ENCODE peak calls at places on chromosome 13, in four cellular contexts. Z, P, T and E are unnamed samples.

GRCh38 chr13:113586661-113587479 is 2.3 kb downstream of the TFDP1 start:
- DNase-seq in P (no peak), T (peak), Z (no peak), E (no peak)

GRCh38 chr13:28754698-28755545 is 36.2 kb upstream of the SLC46A3 start:
- DNase-seq in P (no peak), T (peak), Z (peak), E (peak)

GRCh38 chr13:95805921-95806320 is 129.0 kb downstream of the DNAJC3 start:
- DNase-seq in T (no peak), Z (no peak), P (no peak), E (no peak)

GRCh38 chr13:42946927-42947326 is 45.1 kb downstream of the EPSTI1 start:
- DNase-seq in T (no peak), Z (peak), P (no peak), E (no peak)

GRCh38 chr13:107873908-107874307 is 341.4 kb downstream of the LIG4 start:
- DNase-seq in T (no peak), P (no peak), Z (no peak), E (no peak)

GRCh38 chr13:33940898-33941297 is 122.9 kb downstream of the RFC3 start:
- DNase-seq in P (peak), Z (peak), T (no peak), E (peak)

GRCh38 chr13:109644956-109645355 is 141.4 kb downstream of the IRS2 start:
- DNase-seq in T (no peak), P (no peak), Z (no peak), E (no peak)

GRCh38 chr13:96104516-96104915 is 14.6 kb downstream of the HS6ST3 start:
- DNase-seq in Z (no peak), T (no peak), P (no peak), E (no peak)

GRCh38 chr13:112690242-112690943 is 555 bp downstream of the ATP11A start:
- DNase-seq in T (no peak), Z (peak), P (no peak), E (peak)

GRCh38 chr13:26037302-26037701 is 14.5 kb downstream of the SHISA2 start:
- DNase-seq in T (peak), Z (no peak), P (peak), E (no peak)

GRCh38 chr13:47287291-47287751 is 390.5 kb upstream of the HTR2A start:
- DNase-seq in Z (peak), T (no peak), P (no peak), E (no peak)

GRCh38 chr13:48562296-48563066 is 29.6 kb upstream of the RCBTB2 start:
- DNase-seq in T (no peak), P (no peak), Z (no peak), E (no peak)

GRCh38 chr13:69565334-69565733 is 542.3 kb upstream of the ATXN8OS start:
- DNase-seq in Z (no peak), P (no peak), T (no peak), E (peak)

GRCh38 chr13:110555601-110556223 is 5.8 kb downstream of the RAB20 start:
- DNase-seq in T (no peak), P (no peak), Z (no peak), E (no peak)

GRCh38 chr13:107743100-107743499 is 472.2 kb downstream of the LIG4 start:
- DNase-seq in T (no peak), Z (peak), P (no peak), E (peak)

GRCh38 chr13:89784161-89784809 is 1563.2 kb upstream of the MIR17HG start:
- DNase-seq in P (no peak), T (no peak), Z (no peak), E (no peak)

GRCh38 chr13:34933349-34933748 is 8.7 kb upstream of the NBEA start:
- DNase-seq in Z (no peak), P (no peak), T (no peak), E (no peak)

GRCh38 chr13:27131202-27131623 is 40.4 kb downstream of the USP12 start:
- DNase-seq in P (no peak), Z (peak), T (no peak), E (no peak)

GRCh38 chr13:26485288-26485687 is 72.2 kb upstream of the WASF3 start:
- DNase-seq in Z (no peak), P (no peak), T (no peak), E (no peak)

GRCh38 chr13:76418404-76418803 is 467.8 kb downstream of the KCTD12 start:
- DNase-seq in T (no peak), Z (no peak), P (no peak), E (no peak)

GRCh38 chr13:107553838-107554237 is 661.5 kb downstream of the LIG4 start:
- DNase-seq in T (no peak), Z (peak), P (no peak), E (peak)

GRCh38 chr13:100280681-100281080 is 191.8 kb downstream of the PCCA start:
- DNase-seq in P (no peak), Z (peak), T (no peak), E (peak)

GRCh38 chr13:85266331-85266730 is 532.9 kb downstream of the SLITRK6 start:
- DNase-seq in P (no peak), Z (no peak), T (no peak), E (no peak)

GRCh38 chr13:66994097-66994496 is 236.0 kb downstream of the PCDH9 start:
- DNase-seq in T (peak), P (peak), Z (peak), E (peak)

GRCh38 chr13:32232263-32232662 is 82.9 kb downstream of the ZAR1L start:
- DNase-seq in T (no peak), P (no peak), Z (no peak), E (no peak)

DNA sequence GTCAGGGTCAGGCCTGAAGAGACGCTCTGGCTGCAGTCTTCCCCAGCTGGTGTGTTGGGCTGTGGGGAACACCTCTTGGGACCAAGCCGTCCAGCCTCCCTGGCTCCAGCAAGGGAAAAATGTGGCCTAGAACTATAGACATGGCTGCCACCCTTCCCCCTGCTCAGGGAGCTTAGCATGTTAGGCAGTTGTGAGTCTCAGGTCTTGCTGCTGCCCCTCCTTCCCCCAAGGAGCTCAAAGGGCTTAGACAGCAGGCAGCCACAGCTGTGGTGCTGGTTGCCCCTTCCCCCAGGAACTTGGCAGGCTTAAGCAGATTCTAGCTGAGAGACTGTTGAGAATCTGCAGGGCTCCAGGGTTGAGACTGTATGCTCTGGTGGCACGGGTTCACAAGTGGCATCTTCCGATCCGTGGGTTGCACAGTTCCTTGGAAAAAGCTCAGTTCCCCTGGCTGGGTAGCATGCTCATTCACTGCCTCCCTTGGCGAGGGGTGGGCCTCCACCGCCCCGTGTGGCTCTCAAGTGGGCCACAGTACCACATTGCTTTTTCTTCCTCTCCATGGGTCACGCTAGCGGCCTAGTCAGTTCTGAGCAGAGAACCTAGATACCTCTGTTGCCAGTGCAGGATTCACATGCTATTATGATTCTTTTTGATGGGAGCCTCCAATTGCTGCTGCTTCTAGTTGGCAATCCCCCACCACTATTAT is 1258.6 kb downstream of the OLFM4 start:
- DNase-seq in Z (no peak), P (no peak), T (no peak), E (no peak)
- H2BK120ac ChIP-seq in Z (no peak), P (no peak), T (no peak), E (no peak)

GRCh38 chr13:39655041-39655568 is 357 bp upstream of the COG6 start:
- DNase-seq in T (no peak), P (peak), Z (no peak), E (no peak)

GRCh38 chr13:39656325-39656677 is 839 bp downstream of the COG6 start:
- DNase-seq in Z (peak), T (no peak), P (no peak), E (no peak)

GRCh38 chr13:39655569-39656324 is at the start of gene COG6:
- DNase-seq in T (peak), P (peak), Z (peak), E (peak)
- H2BK120ac ChIP-seq in T (no peak), P (no peak), Z (peak), E (peak)

GRCh38 chr13:30113531-30113930 is 193.8 kb downstream of the KATNAL1 start:
- DNase-seq in P (no peak), Z (no peak), T (no peak), E (no peak)
- H2BK120ac ChIP-seq in P (no peak), Z (no peak), T (no peak), E (no peak)

GRCh38 chr13:30364876-30365275 is 57.4 kb upstream of the UBE2L5 start:
- DNase-seq in P (no peak), T (no peak), Z (peak), E (peak)
- H2BK120ac ChIP-seq in P (no peak), T (no peak), Z (peak), E (peak)

DNA sequence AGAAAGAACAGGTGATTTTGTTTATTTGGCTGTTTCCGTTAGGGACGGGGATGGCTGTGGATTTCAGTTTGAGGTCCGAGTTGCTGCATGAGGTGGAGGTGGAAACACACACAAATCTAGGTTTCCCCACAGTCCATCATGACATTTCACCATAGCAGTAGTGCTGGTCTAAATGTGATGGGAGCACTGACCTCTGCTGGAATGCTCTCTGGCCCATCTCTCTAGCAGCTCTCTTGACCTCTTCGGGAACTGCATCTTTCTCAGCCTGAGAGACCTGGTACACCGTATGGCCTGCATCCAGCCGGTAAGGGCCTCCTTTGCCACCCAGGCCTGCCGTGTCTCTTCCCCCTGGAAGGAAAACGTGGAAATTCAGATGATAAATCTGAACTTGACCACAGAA is 154.0 kb downstream of the RGCC start:
- DNase-seq in Z (no peak), P (no peak), T (no peak), E (no peak)
- H2BK120ac ChIP-seq in Z (peak), P (no peak), T (no peak), E (no peak)

GRCh38 chr13:23686948-23687347 is 116.7 kb downstream of the TNFRSF19 start:
- DNase-seq in Z (no peak), P (no peak), T (no peak), E (no peak)

GRCh38 chr13:23687614-23688013 is 117.4 kb downstream of the TNFRSF19 start:
- DNase-seq in Z (peak), P (no peak), T (no peak), E (no peak)

GRCh38 chr13:23692816-23693215 is 122.6 kb downstream of the TNFRSF19 start:
- DNase-seq in T (no peak), Z (no peak), P (no peak), E (no peak)

GRCh38 chr13:23684647-23685046 is 114.4 kb downstream of the TNFRSF19 start:
- DNase-seq in Z (no peak), P (peak), T (no peak), E (no peak)

DNA sequence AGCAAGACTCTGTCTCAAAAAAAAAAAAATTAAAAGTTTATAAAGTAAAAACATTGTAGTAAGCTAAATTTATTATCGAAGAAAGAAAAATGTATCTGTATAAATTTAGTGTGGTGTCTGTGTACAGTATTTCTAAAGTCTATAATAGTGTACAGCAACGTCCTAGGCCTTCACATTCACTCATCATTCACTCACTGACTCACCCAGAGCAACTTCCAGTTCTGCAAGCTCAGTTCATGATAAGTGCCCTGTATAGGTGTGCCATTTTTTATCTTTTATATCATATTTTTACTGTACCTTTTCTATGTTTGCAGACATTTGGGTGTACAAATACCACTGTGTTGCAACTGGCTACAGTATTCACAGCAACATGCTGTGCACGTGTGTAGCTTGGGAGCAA is 118.1 kb downstream of the TNFRSF19 start:
- DNase-seq in P (no peak), Z (peak), T (no peak), E (no peak)
- H2BK120ac ChIP-seq in P (no peak), Z (no peak), T (no peak), E (no peak)

GRCh38 chr13:44918323-44919102 is 70.8 kb downstream of the NUFIP1 start:
- DNase-seq in P (no peak), Z (peak), T (peak), E (peak)
- H2BK120ac ChIP-seq in P (no peak), Z (peak), T (no peak), E (peak)

DNA sequence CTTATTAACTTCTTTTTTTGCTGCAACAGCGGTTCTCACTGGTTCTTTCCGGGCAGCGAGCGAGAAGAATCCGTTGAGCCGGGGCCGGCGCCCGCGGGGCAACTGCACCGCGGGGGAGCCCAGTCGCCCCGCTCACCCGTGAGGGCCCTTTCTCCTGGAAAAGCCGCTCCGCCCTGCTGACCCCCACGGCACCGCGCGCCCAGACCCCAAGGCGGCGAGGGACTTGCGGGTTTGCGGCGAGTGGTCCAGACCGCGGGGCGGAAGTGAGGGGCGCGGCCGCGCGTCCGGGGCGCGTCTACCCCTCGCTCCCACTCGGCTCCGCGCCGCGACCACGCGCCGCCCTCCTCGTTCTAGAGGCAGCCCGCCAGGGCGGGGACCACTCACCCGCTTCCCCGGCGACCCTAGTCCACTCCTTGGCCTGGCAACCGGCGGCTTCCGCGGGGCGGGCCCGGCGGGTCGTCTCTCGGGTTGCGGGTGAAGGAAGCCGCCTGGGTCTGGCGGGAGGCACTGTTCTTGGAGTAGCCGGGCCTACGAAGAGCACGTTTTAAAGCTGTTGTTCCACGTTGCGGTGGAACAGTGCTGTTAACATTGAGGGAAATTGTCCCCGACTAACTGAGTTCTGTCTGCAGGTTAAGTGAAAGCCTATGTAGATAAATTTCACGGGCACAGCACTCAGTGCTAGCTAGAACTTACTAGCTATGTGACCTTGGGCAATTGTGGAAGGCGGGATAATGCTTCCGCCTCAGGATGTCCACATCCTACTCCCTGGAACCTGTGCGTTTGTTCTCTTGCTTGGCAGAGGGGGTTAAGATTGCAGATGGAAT is at the start of gene NEK3:
- DNase-seq in Z (peak), P (peak), T (peak), E (peak)
- H2BK120ac ChIP-seq in Z (peak), P (no peak), T (no peak), E (peak)